ENCODE peak calls at places on chromosomes 13 and 19, in seven cellular contexts. W is HCT116, K is H1, B is SK-N-SH, P is K562, E is HepG2, M is GM12878. H is an unnamed sample.
A peak's percentile ranks its signal among the peaks of the same experiment; 100 is the strongest.

GRCh38 chr13:74695021-74695800 is 561.0 kb upstream of the KLF12 start:
- DNase-seq in W (no peak), K (no peak), B (no peak), P (no peak), E (no peak), M (no peak), H (no peak)

GRCh38 chr19:1027020-1027952 is 878 bp downstream of the CNN2 start:
- DNase-seq in W (no peak), K (no peak), B (no peak), P (no peak), E (no peak), M (no peak), H (no peak)

GRCh38 chr19:7872306-7873204 is 1.6 kb downstream of the PRR36 start:
- DNase-seq in W (no peak), K (no peak), B (no peak), P (no peak), E (no peak), M (no peak), H (no peak)

GRCh38 chr13:40549500-40550094 is 116.8 kb downstream of the FOXO1 start:
- DNase-seq in W (no peak), K (no peak), B (no peak), P (no peak), E (peak; percentile 77), M (no peak), H (no peak)

GRCh38 chr19:42010245-42011126 is 16.5 kb upstream of the ATP1A3 start:
- DNase-seq in W (peak; percentile 23), K (no peak), B (no peak), P (no peak), E (no peak), M (no peak), H (no peak)

GRCh38 chr19:35327642-35328041 is 1.3 kb upstream of the CD22 start:
- DNase-seq in W (no peak), K (no peak), B (no peak), P (peak; percentile 45), E (peak; percentile 31), M (no peak), H (no peak)

GRCh38 chr13:75308222-75308621 is 173.7 kb downstream of the TBC1D4 start:
- DNase-seq in W (no peak), K (no peak), B (no peak), P (no peak), E (no peak), M (no peak), H (no peak)

GRCh38 chr13:99392806-99393135 is 85.6 kb upstream of the GPR183 start:
- DNase-seq in W (no peak), K (no peak), B (no peak), P (no peak), E (no peak), M (no peak), H (no peak)

GRCh38 chr13:69654392-69654791 is 453.2 kb upstream of the ATXN8OS start:
- DNase-seq in W (no peak), K (no peak), B (no peak), P (no peak), E (no peak), M (no peak), H (no peak)

GRCh38 chr19:30690935-30691505 is 318.8 kb downstream of the ZNF536 start:
- DNase-seq in W (no peak), K (no peak), B (peak; percentile 44), P (no peak), E (no peak), M (no peak), H (no peak)

GRCh38 chr13:26482451-26483197 is 74.9 kb upstream of the WASF3 start:
- DNase-seq in W (peak; percentile 76), K (peak; percentile 83), B (peak; percentile 81), P (peak; percentile 66), E (peak; percentile 61), M (peak; percentile 23), H (peak; percentile 51)

GRCh38 chr13:112462408-112462807 is 86.3 kb downstream of the SPACA7 start:
- DNase-seq in W (no peak), K (no peak), B (no peak), P (no peak), E (no peak), M (no peak), H (no peak)

GRCh38 chr13:75550159-75550567 is 572 bp downstream of the UCHL3 start:
- DNase-seq in W (peak; percentile 56), K (no peak), B (peak; percentile 50), P (peak; percentile 18), E (peak; percentile 52), M (no peak), H (no peak)

GRCh38 chr19:8965887-8966286 is 44.3 kb downstream of the MUC16 start:
- DNase-seq in W (no peak), K (no peak), B (no peak), P (peak; percentile 22), E (no peak), M (no peak), H (no peak)

GRCh38 chr13:111412251-111412650 is 91.8 kb downstream of the TEX29 start:
- DNase-seq in W (no peak), K (no peak), B (no peak), P (no peak), E (no peak), M (no peak), H (no peak)

GRCh38 chr19:12801466-12802266 is at the start of the genes PRDX2 and THSD8:
- DNase-seq in W (no peak), K (peak; percentile 87), B (peak; percentile 94), P (peak; percentile 88), E (peak; percentile 53), M (no peak), H (no peak)

GRCh38 chr19:49347835-49348234 is 12.6 kb downstream of the CD37 start:
- DNase-seq in W (peak; percentile 81), K (no peak), B (peak; percentile 66), P (peak; percentile 67), E (peak; percentile 44), M (no peak), H (no peak)

GRCh38 chr13:94351292-94352000 is 128.0 kb downstream of the DCT start:
- DNase-seq in W (no peak), K (no peak), B (no peak), P (no peak), E (no peak), M (no peak), H (no peak)

GRCh38 chr19:38676878-38677646 is 29.6 kb downstream of the ACTN4 start:
- DNase-seq in W (no peak), K (no peak), B (no peak), P (no peak), E (no peak), M (no peak), H (no peak)

GRCh38 chr13:51659276-51660127 is 75.2 kb downstream of the WDFY2 start:
- DNase-seq in W (no peak), K (no peak), B (no peak), P (no peak), E (peak; percentile 56), M (no peak), H (no peak)

GRCh38 chr19:48881741-48882657 is 9.8 kb downstream of the PPP1R15A start:
- DNase-seq in W (no peak), K (peak; percentile 83), B (no peak), P (peak; percentile 48), E (no peak), M (no peak), H (no peak)

GRCh38 chr13:99057310-99057975 is 79.6 kb upstream of the DOCK9 start:
- DNase-seq in W (no peak), K (no peak), B (no peak), P (no peak), E (no peak), M (no peak), H (no peak)

GRCh38 chr13:24459234-24459633 is 53.3 kb downstream of the PARP4 start:
- DNase-seq in W (no peak), K (no peak), B (no peak), P (no peak), E (no peak), M (peak; percentile 2), H (no peak)

GRCh38 chr13:88744289-88744688 is 1073.1 kb downstream of the SLITRK5 start:
- DNase-seq in W (no peak), K (no peak), B (peak; percentile 25), P (no peak), E (no peak), M (no peak), H (no peak)

GRCh38 chr19:41811981-41812380 is 15.6 kb downstream of the CEACAM3 start:
- DNase-seq in W (no peak), K (no peak), B (no peak), P (no peak), E (no peak), M (no peak), H (no peak)

GRCh38 chr19:3618144-3618810 is 8.3 kb downstream of the CACTIN start:
- DNase-seq in W (no peak), K (peak; percentile 96), B (peak; percentile 98), P (peak; percentile 88), E (no peak), M (peak; percentile 12), H (no peak)

DNA sequence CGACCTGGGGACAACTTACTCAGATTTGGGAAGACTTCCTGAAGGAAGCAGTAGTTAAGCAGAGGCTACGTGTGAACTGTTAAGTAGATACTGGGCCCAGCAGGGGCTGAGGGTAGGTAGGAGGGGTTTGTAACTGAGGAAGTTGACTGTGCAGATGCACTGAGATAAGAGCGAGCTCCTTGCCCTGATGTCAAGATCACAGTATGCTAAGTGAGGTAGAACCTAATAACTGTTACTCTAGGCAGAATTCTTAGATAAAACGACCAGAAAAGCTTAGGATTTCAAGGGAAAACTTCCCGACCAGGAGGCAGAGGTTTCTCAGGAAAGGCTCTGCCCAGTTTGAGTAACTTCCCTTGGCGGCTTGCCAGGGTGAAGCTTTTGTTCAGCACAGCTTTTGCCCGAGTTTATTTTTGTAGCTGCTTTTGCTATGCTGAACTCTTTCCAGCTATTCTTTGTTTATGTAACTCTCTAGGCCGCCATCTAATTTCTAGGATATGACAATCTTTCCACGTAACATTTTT is 632.1 kb downstream of the DIAPH3 start:
- DNase-seq in W (peak; percentile 6), K (peak; percentile 50), B (no peak), P (peak; percentile 8), E (peak; percentile 3), M (no peak), H (no peak)
- TF ChIP-seq SIN3A in W (no peak), K (no peak), B (no peak), P (no peak), E (no peak), M (no peak), H (no peak)

DNA sequence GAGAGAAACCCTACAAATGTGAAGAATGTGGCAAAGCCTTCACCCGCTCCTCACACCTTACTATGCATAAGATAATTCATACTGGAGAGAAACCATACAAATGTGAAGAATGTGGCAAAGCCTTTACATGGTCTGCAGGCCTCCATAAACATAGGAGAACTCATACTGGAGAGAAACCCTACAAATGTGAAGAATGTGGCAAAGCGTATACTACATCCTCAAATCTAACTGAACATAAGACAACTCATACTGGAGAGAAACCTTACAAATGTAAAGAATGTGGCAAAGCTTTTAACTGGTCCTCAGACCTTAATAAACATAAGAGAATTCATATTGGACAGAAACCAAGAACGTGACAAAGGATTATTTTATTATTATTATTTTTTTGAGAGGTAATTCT is 30.7 kb downstream of the ZNF486 start:
- DNase-seq in W (no peak), K (no peak), B (no peak), P (no peak), E (no peak), M (no peak), H (no peak)
- TF ChIP-seq POLR2AphosphoS5 in W (no peak), K (no peak), B (no peak), P (no peak), E (no peak), M (no peak), H (no peak)

GRCh38 chr13:31122143-31122542 is 39.6 kb downstream of the HSPH1 start:
- DNase-seq in W (no peak), K (no peak), B (no peak), P (no peak), E (no peak), M (no peak), H (no peak)
- H3K27me3 ChIP-seq in W (peaks cover 58% of the 10 kb centered on the region), K (no peaks in the 10 kb centered on the region), B (peaks cover 10% of the 10 kb centered on the region), P (peaks cover 24% of the 10 kb centered on the region), E (peaks cover 1% of the 10 kb centered on the region), M (no peaks in the 10 kb centered on the region), H (peaks cover 2% of the 10 kb centered on the region)

GRCh38 chr19:21704320-21704719 is 63.1 kb downstream of the ZNF100 start:
- DNase-seq in W (no peak), K (no peak), B (no peak), P (no peak), E (no peak), M (no peak), H (no peak)
- TF ChIP-seq SIN3A in W (no peak), K (peak; percentile 22), B (no peak), P (no peak), E (no peak), M (no peak), H (no peak)

H was measured in Panc1.